ENCODE peak calls at places on chromosomes 11 and 22, in seven cellular contexts. S is cardiac muscle cell, I is mucosa of descending colon, R is GM12864, W is ascending aorta, C is IMR-90, H is Peyer's patch. V is an unnamed sample.

GRCh38 chr11:69878144-69878883 is 59.1 kb upstream of the FGF3 start:
- DNase-seq in W (no peak), S (no peak), H (no peak), I (no peak), C (no peak), R (no peak), V (no peak)

GRCh38 chr22:44147821-44148574 is 32.7 kb upstream of the PARVG start:
- DNase-seq in H (no peak), S (peak; percentile 26), R (no peak), W (no peak), C (peak; percentile 36), I (no peak), V (no peak)

GRCh38 chr11:67048515-67048914 is 8.1 kb upstream of the RHOD start:
- DNase-seq in W (no peak), I (no peak), C (no peak), H (no peak), S (no peak), R (no peak), V (no peak)

GRCh38 chr22:26214466-26214865 is 45.2 kb downstream of the SEZ6L start:
- DNase-seq in W (no peak), H (no peak), I (no peak), C (no peak), S (no peak), R (no peak), V (no peak)

GRCh38 chr11:65417702-65418430 is 4.7 kb upstream of the NEAT1 start:
- DNase-seq in R (no peak), W (no peak), I (peak; percentile 80), S (peak; percentile 46), C (peak; percentile 28), H (peak; percentile 62), V (peak; percentile 39)

GRCh38 chr11:127034973-127035372 is 34.4 kb upstream of the KIRREL3 start:
- DNase-seq in S (no peak), I (no peak), W (no peak), H (no peak), C (no peak), R (no peak), V (no peak)

GRCh38 chr22:46054878-46055158 is 77.9 kb upstream of the WNT7B start:
- DNase-seq in S (no peak), H (no peak), W (no peak), C (no peak), I (no peak), R (no peak), V (no peak)

GRCh38 chr11:40388097-40388818 is 1071.2 kb downstream of the LRRC4C start:
- DNase-seq in I (no peak), W (no peak), S (no peak), C (peak; percentile 70), H (no peak), R (no peak), V (peak; percentile 30)

GRCh38 chr11:117449111-117449693 is 121.5 kb downstream of the CEP164 start:
- DNase-seq in I (no peak), H (no peak), S (no peak), R (no peak), C (no peak), W (no peak), V (no peak)

GRCh38 chr22:35544189-35544588 is 3.6 kb downstream of the RASD2 start:
- DNase-seq in R (no peak), S (no peak), C (no peak), I (no peak), H (no peak), W (no peak), V (no peak)

GRCh38 chr22:29216011-29216872 is 10.5 kb downstream of the EMID1 start:
- DNase-seq in R (no peak), W (no peak), H (no peak), C (no peak), S (no peak), I (no peak), V (no peak)

GRCh38 chr11:69530278-69531070 is 49.0 kb downstream of the LINC01488 start:
- DNase-seq in W (no peak), R (no peak), S (no peak), C (no peak), I (peak; percentile 56), H (peak; percentile 37), V (no peak)

GRCh38 chr11:18064450-18065048 is 18.5 kb upstream of the TPH1 start:
- DNase-seq in S (no peak), C (no peak), I (no peak), R (no peak), H (no peak), W (no peak), V (no peak)

GRCh38 chr11:121603316-121603715 is 150.5 kb upstream of the SORL1-AS1 start:
- DNase-seq in C (no peak), W (no peak), I (no peak), H (no peak), R (no peak), S (no peak), V (no peak)

GRCh38 chr11:267491-267994 is 10.7 kb upstream of the NLRP6 start:
- DNase-seq in S (no peak), C (no peak), W (no peak), H (peak; percentile 82), I (peak; percentile 82), R (no peak), V (no peak)
- H3K4me3 ChIP-seq in S (no peak overlapping the region), C (no peak overlapping the region), W (no peak overlapping the region), H (peak overlapping the region; percentile 55), I (no peak overlapping the region), R (peak overlapping the region; percentile 72), V (peak overlapping the region; percentile 13)

GRCh38 chr11:25272214-25272613 is 775.4 kb downstream of the LUZP2 start:
- DNase-seq in R (no peak), I (no peak), S (no peak), H (no peak), W (no peak), C (no peak), V (no peak)
- TF ChIP-seq CTCF in R (no peak), I (no peak), S (no peak), H (no peak), W (no peak), C (no peak), V (no peak)

GRCh38 chr22:30925667-30926066 is 42.9 kb downstream of the MORC2 start:
- DNase-seq in C (no peak), I (no peak), R (no peak), W (no peak), S (no peak), H (no peak), V (no peak)
- H3K4me3 ChIP-seq in C (no peak overlapping the region), I (no peak overlapping the region), R (no peak overlapping the region), W (no peak overlapping the region), S (no peak overlapping the region), H (no peak overlapping the region), V (no peak overlapping the region)

GRCh38 chr22:22798716-22799115 is 88.9 kb upstream of the IGLL5 start:
- DNase-seq in H (no peak), W (no peak), C (no peak), S (no peak), R (no peak), I (no peak), V (no peak)

GRCh38 chr22:22803285-22803853 is 84.2 kb upstream of the IGLL5 start:
- DNase-seq in R (no peak), I (no peak), C (no peak), H (no peak), S (no peak), W (no peak), V (no peak)

GRCh38 chr22:22799561-22799960 is 88.1 kb upstream of the IGLL5 start:
- DNase-seq in W (no peak), R (no peak), H (peak; percentile 30), C (no peak), S (no peak), I (no peak), V (no peak)

GRCh38 chr22:22800716-22801115 is 86.9 kb upstream of the IGLL5 start:
- DNase-seq in S (no peak), H (no peak), R (no peak), W (no peak), I (no peak), C (peak; percentile 4), V (no peak)

GRCh38 chr22:22802346-22802970 is 85.2 kb upstream of the IGLL5 start:
- DNase-seq in I (no peak), C (no peak), R (no peak), W (no peak), H (no peak), S (no peak), V (no peak)
- TF ChIP-seq CTCF in I (no peak), C (peak; percentile 13), R (peak; percentile 77), W (no peak), H (peak; percentile 28), S (peak; percentile 17), V (no peak)

DNA sequence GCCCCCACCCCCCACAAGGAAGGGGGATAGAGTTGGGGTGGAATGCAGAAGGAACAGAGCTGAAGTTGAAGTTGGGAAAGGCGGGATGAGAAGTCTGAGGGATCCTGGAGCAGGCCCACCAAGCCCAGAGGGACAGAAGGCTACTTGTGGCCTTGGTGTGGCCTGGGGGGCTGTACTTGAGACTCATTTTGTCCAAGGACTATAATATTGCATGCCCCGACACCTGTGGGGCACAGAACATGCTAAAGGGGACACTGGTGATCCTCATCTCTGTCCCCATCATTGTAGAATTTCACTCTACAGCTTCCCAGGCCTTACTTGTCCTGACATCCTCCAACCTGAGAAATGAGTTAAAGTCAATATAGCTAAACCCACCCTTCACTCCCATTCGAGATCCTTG is 1.3 kb downstream of the ESAM start:
- DNase-seq in I (no peak), W (no peak), R (no peak), H (no peak), S (no peak), C (no peak), V (no peak)
- H3K4me3 ChIP-seq in I (no peak overlapping the region), W (peak overlapping the region; percentile 67), R (peak overlapping the region; percentile 70), H (peak overlapping the region; percentile 62), S (no peak overlapping the region), C (no peak overlapping the region), V (no peak overlapping the region)